ENCODE peak calls at places on chromosomes 3 and 15, in five cellular contexts. P is HCT116, K is EL, D is NCI-H510A treated with DMSO at 0.1 percent for 48 hours, H is breast epithelium. C is an unnamed sample.

GRCh38 chr3:133038089-133038730 is at the start of gene TMEM108:
- DNase-seq in D (peak), P (no peak), H (peak), K (peak), C (peak)

GRCh38 chr15:92879949-92880725 is 20.0 kb upstream of the CHD2 start:
- DNase-seq in P (no peak), K (no peak), H (no peak), D (peak), C (no peak)

GRCh38 chr3:182920515-182921084 is 59.7 kb downstream of the DCUN1D1 start:
- DNase-seq in H (no peak), K (no peak), P (peak), D (no peak), C (no peak)

GRCh38 chr3:72810659-72811434 is 37.4 kb downstream of the SHQ1 start:
- DNase-seq in D (no peak), H (no peak), K (no peak), P (no peak), C (peak)

GRCh38 chr3:157856078-157856939 is 249.9 kb downstream of the SHOX2 start:
- DNase-seq in P (peak), H (no peak), K (no peak), D (peak), C (no peak)

GRCh38 chr3:107525101-107525953 is 2.6 kb downstream of the BBX start:
- DNase-seq in H (no peak), D (peak), P (no peak), K (peak), C (peak)

GRCh38 chr3:134369231-134369741 is 5.0 kb downstream of the AMOTL2 start:
- DNase-seq in K (peak), H (no peak), P (no peak), D (no peak), C (no peak)

GRCh38 chr15:88835119-88835518 is 31.9 kb downstream of the ACAN start:
- DNase-seq in H (no peak), K (no peak), D (no peak), P (no peak), C (no peak)

GRCh38 chr3:160756907-160757623 is 1.0 kb downstream of the PPM1L start:
- DNase-seq in H (no peak), K (no peak), P (no peak), D (peak), C (no peak)

GRCh38 chr3:63328386-63328785 is 50.3 kb downstream of the SYNPR start:
- DNase-seq in H (no peak), D (no peak), P (no peak), K (peak), C (no peak)

GRCh38 chr3:180747805-180748361 is 68.6 kb upstream of the CCDC39 start:
- DNase-seq in D (peak), H (no peak), P (no peak), K (no peak), C (no peak)

GRCh38 chr3:133246119-133246518 is 153.7 kb upstream of the BFSP2 start:
- DNase-seq in D (no peak), K (no peak), P (no peak), H (no peak), C (no peak)

GRCh38 chr3:126270145-126270811 is 86.9 kb downstream of the KLF15 start:
- DNase-seq in H (peak), P (no peak), D (no peak), K (no peak), C (peak)

GRCh38 chr3:124217542-124217941 is 225.6 kb upstream of the ROPN1 start:
- DNase-seq in K (peak), P (peak), D (no peak), H (no peak), C (no peak)

GRCh38 chr3:128464188-128464587 is 2.5 kb downstream of the DNAJB8 start:
- DNase-seq in H (no peak), K (no peak), D (no peak), P (no peak), C (no peak)

GRCh38 chr3:17955411-17955810 is 213.0 kb upstream of the TBC1D5 start:
- DNase-seq in P (no peak), D (no peak), H (no peak), K (no peak), C (no peak)

GRCh38 chr3:49606427-49606826 is 52.1 kb downstream of the BSN start:
- DNase-seq in K (no peak), H (no peak), D (no peak), P (no peak), C (no peak)

GRCh38 chr15:65209701-65210643 is 1.3 kb downstream of the CILP start:
- DNase-seq in P (no peak), D (no peak), K (peak), H (no peak), C (no peak)

GRCh38 chr3:188179006-188179966 is 25.3 kb downstream of the LPP start:
- DNase-seq in H (no peak), D (peak), K (no peak), P (no peak), C (no peak)

GRCh38 chr15:96330450-96331140 is at the start of gene NR2F2:
- DNase-seq in P (peak), H (peak), K (peak), D (peak), C (peak)

GRCh38 chr15:52331490-52332240 is 36.1 kb upstream of the MYO5C start:
- DNase-seq in K (peak), P (peak), D (peak), H (peak), C (no peak)

GRCh38 chr3:74537857-74538256 is 76.6 kb downstream of the CNTN3 start:
- DNase-seq in P (no peak), D (no peak), H (no peak), K (no peak), C (no peak)

GRCh38 chr15:64699767-64700388 is 75.5 kb downstream of the RBPMS2 start:
- DNase-seq in P (no peak), K (peak), D (peak), H (no peak), C (no peak)

GRCh38 chr3:195040773-195041520 is 230.0 kb downstream of the XXYLT1 start:
- DNase-seq in K (no peak), P (peak), H (no peak), D (no peak), C (no peak)

GRCh38 chr3:151168269-151169094 is 34.5 kb downstream of the GPR171 start:
- DNase-seq in K (peak), H (peak), P (peak), D (peak), C (peak)

GRCh38 chr3:151625057-151625456 is 108.7 kb upstream of the AADACL2 start:
- DNase-seq in P (no peak), H (no peak), D (no peak), K (no peak), C (no peak)

GRCh38 chr3:22491326-22491725 is 711.8 kb upstream of the UBE2E2 start:
- DNase-seq in K (no peak), D (no peak), H (no peak), P (no peak), C (no peak)

GRCh38 chr15:26623071-26623470 is 149.8 kb downstream of the GABRB3 start:
- DNase-seq in K (no peak), H (no peak), P (no peak), D (no peak), C (no peak)

GRCh38 chr15:43253431-43254403 is 13.0 kb downstream of the TGM5 start:
- DNase-seq in D (no peak), H (peak), P (no peak), K (peak), C (no peak)

GRCh38 chr3:141094851-141095545 is 43.9 kb downstream of the SPSB4 start:
- DNase-seq in K (peak), H (peak), P (no peak), D (no peak), C (no peak)

GRCh38 chr3:178060406-178060805 is 475.8 kb upstream of the KCNMB2 start:
- DNase-seq in P (no peak), H (no peak), K (peak), D (no peak), C (no peak)

GRCh38 chr3:181700168-181701087 is 11.3 kb upstream of the SOX2 start:
- DNase-seq in D (peak), P (peak), H (no peak), K (peak), C (peak)

GRCh38 chr15:44536962-44537727 is at the start of gene EIF3J:
- DNase-seq in P (peak), K (peak), H (peak), D (peak), C (peak)

GRCh38 chr3:14518893-14519292 is 21.2 kb downstream of the GRIP2 start:
- DNase-seq in H (no peak), D (no peak), K (no peak), P (no peak), C (no peak)

GRCh38 chr15:89845305-89845893 is 30.7 kb upstream of the ANPEP start:
- DNase-seq in H (no peak), P (peak), D (no peak), K (peak), C (no peak)

GRCh38 chr15:73924258-73924921 is 1.9 kb upstream of the LOXL1 start:
- DNase-seq in P (no peak), H (no peak), D (no peak), K (peak), C (no peak)

GRCh38 chr3:21294768-21295167 is 456.2 kb downstream of the ZNF385D start:
- DNase-seq in D (no peak), P (no peak), K (peak), H (no peak), C (no peak)

GRCh38 chr3:141738636-141739363 is 702 bp downstream of the RNF7 start:
- DNase-seq in P (no peak), D (peak), H (no peak), K (peak), C (peak)

GRCh38 chr15:101449471-101450425 is 39.8 kb downstream of the PCSK6 start:
- DNase-seq in P (no peak), K (no peak), D (no peak), H (no peak), C (no peak)

C was measured in SHP77.